ENCODE peak calls at places on chromosomes 7 and 10, in nine cellular contexts. S is astrocyte of the hippocampus, T is T follicular helper cell, V is IMR-90, R is H7, Z is activated T-cell treated with anti-CD3 and anti-CD28 coated beads for 48 hours, B is SW480, D is HTR-8/SVneo, E is spleen. N is an unnamed sample.

GRCh38 chr7:159028456-159029401 is 115.9 kb downstream of the VIPR2 start:
- DNase-seq in R (no peak), T (no peak), V (no peak), D (no peak), B (no peak), E (no peak), S (no peak), Z (no peak), N (no peak)

GRCh38 chr10:109941193-109941872 is 18.0 kb upstream of the XPNPEP1 start:
- DNase-seq in Z (no peak), D (no peak), S (no peak), B (no peak), E (no peak), R (no peak), T (no peak), V (no peak), N (no peak)

GRCh38 chr7:113289140-113289740 is 170.9 kb upstream of the SMIM30 start:
- DNase-seq in V (peak), E (no peak), Z (no peak), D (no peak), R (peak), B (peak), T (no peak), S (peak), N (peak)

GRCh38 chr7:114715907-114716306 is 206.0 kb upstream of the MDFIC start:
- DNase-seq in Z (no peak), S (peak), D (no peak), R (no peak), B (no peak), V (peak), T (no peak), E (no peak), N (peak)

GRCh38 chr10:58477122-58477521 is 35.5 kb upstream of the BICC1 start:
- DNase-seq in R (peak), B (no peak), V (peak), E (no peak), Z (no peak), T (no peak), S (peak), D (no peak), N (peak)

GRCh38 chr7:20647908-20648776 is 32.7 kb downstream of the ABCB5 start:
- DNase-seq in D (peak), T (no peak), V (no peak), Z (no peak), S (peak), R (peak), E (no peak), B (peak), N (peak)

GRCh38 chr10:22369433-22370072 is 24.3 kb downstream of the SPAG6 start:
- DNase-seq in V (peak), B (peak), T (no peak), Z (no peak), E (no peak), S (no peak), D (no peak), R (no peak), N (peak)

GRCh38 chr7:16347461-16348192 is 73.7 kb downstream of the CRPPA start:
- DNase-seq in T (no peak), B (no peak), V (peak), R (no peak), S (peak), E (no peak), D (peak), Z (no peak), N (peak)

GRCh38 chr10:123241391-123242141 is 87.4 kb downstream of the BUB3 start:
- DNase-seq in T (peak), S (no peak), E (no peak), R (no peak), B (peak), Z (no peak), D (no peak), V (no peak), N (no peak)

GRCh38 chr10:53003094-53003493 is 230.5 kb upstream of the MBL2 start:
- DNase-seq in D (no peak), B (no peak), Z (no peak), S (no peak), T (no peak), R (no peak), E (no peak), V (no peak), N (no peak)

GRCh38 chr7:37999673-38000072 is 79.2 kb downstream of the EPDR1 start:
- DNase-seq in E (no peak), R (no peak), V (no peak), S (no peak), Z (no peak), B (no peak), D (no peak), T (no peak), N (no peak)

GRCh38 chr7:3112499-3113134 is 69.0 kb upstream of the CARD11 start:
- DNase-seq in T (no peak), Z (no peak), R (no peak), S (no peak), D (no peak), B (peak), V (no peak), E (no peak), N (no peak)

GRCh38 chr10:103977204-103977603 is 10.3 kb downstream of the SLK start:
- DNase-seq in B (no peak), S (no peak), V (no peak), D (no peak), T (no peak), Z (no peak), R (no peak), E (no peak), N (no peak)

GRCh38 chr7:98394377-98394836 is 6.5 kb downstream of the BAIAP2L1 start:
- DNase-seq in D (peak), S (peak), V (peak), R (no peak), T (no peak), B (peak), E (no peak), Z (no peak), N (peak)

GRCh38 chr7:150988230-150989226 is 2.3 kb upstream of the NOS3 start:
- DNase-seq in V (no peak), R (peak), S (peak), Z (peak), B (no peak), E (peak), T (peak), D (peak), N (peak)

GRCh38 chr7:98409843-98410242 is 9.0 kb upstream of the BAIAP2L1 start:
- DNase-seq in R (no peak), E (no peak), B (no peak), Z (no peak), S (no peak), D (no peak), V (no peak), T (no peak), N (no peak)

GRCh38 chr7:157660971-157661610 is 324.3 kb downstream of the DNAJB6 start:
- DNase-seq in E (peak), V (no peak), S (no peak), D (no peak), B (no peak), R (peak), Z (no peak), T (no peak), N (no peak)

GRCh38 chr7:13933106-13933505 is 56.4 kb downstream of the ETV1 start:
- DNase-seq in B (no peak), S (no peak), D (no peak), Z (no peak), R (no peak), T (no peak), E (no peak), V (peak), N (no peak)

GRCh38 chr7:50266893-50267386 is 37.6 kb upstream of the IKZF1 start:
- DNase-seq in E (peak), B (peak), T (peak), Z (peak), D (no peak), V (no peak), R (no peak), S (no peak), N (no peak)

GRCh38 chr10:125689955-125690569 is 7.1 kb upstream of the TEX36 start:
- DNase-seq in T (no peak), S (no peak), V (no peak), B (no peak), Z (no peak), D (no peak), R (no peak), E (no peak), N (no peak)

GRCh38 chr7:159056722-159057121 is 87.9 kb downstream of the VIPR2 start:
- DNase-seq in D (no peak), S (no peak), B (peak), T (no peak), V (no peak), R (no peak), E (no peak), Z (no peak), N (no peak)

GRCh38 chr7:134154581-134155130 is 27.5 kb downstream of the LRGUK start:
- DNase-seq in E (no peak), V (no peak), Z (no peak), B (no peak), S (peak), T (no peak), D (no peak), R (no peak), N (peak)

GRCh38 chr10:102982281-102982680 is 64.2 kb downstream of the CNNM2 start:
- DNase-seq in E (no peak), Z (no peak), B (no peak), S (peak), D (no peak), R (no peak), V (no peak), T (no peak), N (no peak)

GRCh38 chr7:92633211-92633906 is 43.2 kb upstream of the FAM133B start:
- DNase-seq in V (peak), S (peak), R (no peak), Z (no peak), D (no peak), T (no peak), B (peak), E (no peak), N (peak)

GRCh38 chr7:4080954-4081353 is 601.1 kb upstream of the FOXK1 start:
- DNase-seq in Z (no peak), B (no peak), V (no peak), D (no peak), S (no peak), R (no peak), T (no peak), E (peak), N (no peak)

GRCh38 chr7:28674359-28674782 is 262.1 kb downstream of the CREB5 start:
- DNase-seq in T (no peak), Z (no peak), R (no peak), E (no peak), D (no peak), V (peak), S (no peak), B (peak), N (peak)

GRCh38 chr10:78413294-78414055 is 379.8 kb downstream of the RPS24 start:
- DNase-seq in E (no peak), V (peak), T (no peak), Z (no peak), R (no peak), B (no peak), D (no peak), S (peak), N (no peak)

GRCh38 chr7:92375013-92375412 is 72.3 kb upstream of the GATAD1 start:
- DNase-seq in D (no peak), T (no peak), V (peak), Z (no peak), S (peak), B (no peak), E (no peak), R (no peak), N (peak)